ENCODE peak calls at places on chromosome 17, in four cellular contexts. K is mammary epithelial cell, A is foreskin fibroblast, B is fibroblast of lung. S is an unnamed sample.

GRCh38 chr17:57954421-57955182 is 610 bp downstream of the CUEDC1 start:
- DNase-seq in A (peak), K (no peak), B (peak), S (no peak)

GRCh38 chr17:66777689-66778225 is 57.2 kb upstream of the CACNG5 start:
- DNase-seq in B (peak), A (peak), K (no peak), S (peak)

GRCh38 chr17:54891176-54891821 is 9.4 kb upstream of the TOM1L1 start:
- DNase-seq in K (peak), B (peak), A (peak), S (peak)

GRCh38 chr17:35944151-35944550 is 638 bp upstream of the LYZL6 start:
- DNase-seq in K (no peak), B (no peak), A (no peak), S (no peak)

GRCh38 chr17:66240630-66241029 is 11.4 kb upstream of the APOH start:
- DNase-seq in A (peak), B (peak), K (peak), S (no peak)

GRCh38 chr17:69327060-69327831 is at the start of gene ABCA5:
- DNase-seq in A (peak), K (peak), B (peak), S (peak)

GRCh38 chr17:9208381-9208780 is 187.1 kb downstream of the NTN1 start:
- DNase-seq in B (no peak), K (no peak), A (no peak), S (no peak)

GRCh38 chr17:45296833-45297124 is 20.0 kb downstream of the MAP3K14 start:
- DNase-seq in A (no peak), B (no peak), K (no peak), S (no peak)

GRCh38 chr17:45019177-45019711 is 32.2 kb downstream of the DCAKD start:
- DNase-seq in K (no peak), B (peak), A (peak), S (no peak)

GRCh38 chr17:41687828-41688640 is 651 bp upstream of the EIF1 start:
- DNase-seq in K (peak), B (no peak), A (no peak), S (no peak)

GRCh38 chr17:9274119-9274445 is 252.8 kb downstream of the NTN1 start:
- DNase-seq in A (no peak), B (no peak), K (no peak), S (no peak)

GRCh38 chr17:80295146-80295545 is 34.5 kb downstream of the RNF213 start:
- DNase-seq in K (no peak), A (no peak), B (no peak), S (no peak)

GRCh38 chr17:78140169-78141051 is 5.8 kb upstream of the C17orf99 start:
- DNase-seq in B (peak), K (peak), A (peak), S (no peak)

GRCh38 chr17:41494524-41494923 is 4.8 kb upstream of the KRT36 start:
- DNase-seq in A (peak), B (peak), K (peak), S (no peak)

GRCh38 chr17:12089809-12090384 is 69.2 kb downstream of the MAP2K4 start:
- DNase-seq in K (peak), A (peak), B (peak), S (no peak)

GRCh38 chr17:79951361-79952264 is 84.1 kb downstream of the TBC1D16 start:
- DNase-seq in K (no peak), B (peak), A (peak), S (peak)

GRCh38 chr17:49498037-49498615 is 3.0 kb downstream of the NGFR start:
- DNase-seq in B (no peak), K (no peak), A (no peak), S (no peak)

GRCh38 chr17:75241996-75242460 is 19.4 kb downstream of the GGA3 start:
- DNase-seq in K (no peak), A (peak), B (peak), S (no peak)

GRCh38 chr17:82217530-82218204 is 5.0 kb upstream of the CCDC57 start:
- DNase-seq in K (peak), A (peak), B (peak), S (peak)

GRCh38 chr17:69898606-69899005 is 176.4 kb upstream of the KCNJ16 start:
- DNase-seq in K (no peak), B (no peak), A (no peak), S (no peak)

GRCh38 chr17:57453841-57454240 is 197.5 kb downstream of the MSI2 start:
- DNase-seq in K (no peak), A (no peak), B (no peak), S (no peak)

GRCh38 chr17:56026894-56027293 is 126.4 kb upstream of the ANKFN1 start:
- DNase-seq in A (no peak), B (no peak), K (no peak), S (no peak)

GRCh38 chr17:41301916-41302901 is at the start of gene KRTAP29-1:
- DNase-seq in A (no peak), K (no peak), B (no peak), S (no peak)

GRCh38 chr17:20993863-20994778 is 48.7 kb downstream of the USP22 start:
- DNase-seq in B (no peak), A (no peak), K (no peak), S (no peak)

GRCh38 chr17:74412581-74412980 is 19.3 kb upstream of the GPRC5C start:
- DNase-seq in K (no peak), B (no peak), A (no peak), S (no peak)

GRCh38 chr17:83009414-83010322 is 69.7 kb upstream of the METRNL start:
- DNase-seq in B (no peak), K (no peak), A (no peak), S (no peak)

GRCh38 chr17:78013683-78014467 is 55.4 kb downstream of the TNRC6C start:
- DNase-seq in B (peak), A (peak), K (peak), S (peak)

GRCh38 chr17:75752405-75753192 is 12.4 kb downstream of the GALK1 start:
- DNase-seq in K (no peak), B (no peak), A (no peak), S (no peak)

GRCh38 chr17:65064452-65065019 is 8.0 kb upstream of the GNA13 start:
- DNase-seq in K (peak), A (no peak), B (peak), S (no peak)

GRCh38 chr17:41638194-41638593 is 13.8 kb upstream of the KRT17 start:
- DNase-seq in A (no peak), K (no peak), B (no peak), S (no peak)

GRCh38 chr17:81414751-81415516 is 19.7 kb downstream of the BAHCC1 start:
- DNase-seq in A (no peak), K (no peak), B (no peak), S (no peak)

GRCh38 chr17:35022536-35023063 is 40.9 kb downstream of the RFFL start:
- DNase-seq in A (peak), K (peak), B (peak), S (peak)

GRCh38 chr17:81020767-81021497 is 14.0 kb upstream of the BAIAP2 start:
- DNase-seq in K (no peak), A (no peak), B (peak), S (no peak)

GRCh38 chr17:36592316-36592710 is 634 bp downstream of the DHRS11 start:
- DNase-seq in K (no peak), A (no peak), B (peak), S (no peak)

GRCh38 chr17:1720856-1721386 is 3.6 kb upstream of the WDR81 start:
- DNase-seq in A (peak), K (peak), B (peak), S (no peak)

GRCh38 chr17:11598274-11599221 is at the start of gene DNAH9:
- DNase-seq in A (peak), B (peak), K (peak), S (peak)

GRCh38 chr17:80633197-80633596 is 88.6 kb downstream of the RPTOR start:
- DNase-seq in B (no peak), A (no peak), K (no peak), S (no peak)

GRCh38 chr17:43324205-43324893 is 74.4 kb upstream of the ARL4D start:
- DNase-seq in A (no peak), K (no peak), B (no peak), S (no peak)
- TF ChIP-seq CTCF in A (no peak), K (peak), B (peak), S (peak)

GRCh38 chr17:6388416-6388815 is 46.5 kb downstream of the AIPL1 start:
- DNase-seq in B (no peak), K (no peak), A (no peak), S (no peak)

GRCh38 chr17:6394055-6394454 is 40.9 kb downstream of the AIPL1 start:
- DNase-seq in K (no peak), A (no peak), B (no peak), S (no peak)

GRCh38 chr17:6387858-6388257 is 47.1 kb downstream of the AIPL1 start:
- DNase-seq in A (no peak), B (no peak), K (no peak), S (no peak)

GRCh38 chr17:6393368-6393952 is 41.5 kb downstream of the AIPL1 start:
- DNase-seq in A (no peak), K (no peak), B (no peak), S (no peak)

GRCh38 chr17:6392609-6393367 is 42.1 kb downstream of the AIPL1 start:
- DNase-seq in B (peak), K (no peak), A (no peak), S (no peak)
- TF ChIP-seq CTCF in B (no peak), K (no peak), A (no peak), S (no peak)

GRCh38 chr17:43410557-43411368 is 12.0 kb downstream of the ARL4D start:
- DNase-seq in A (no peak), K (no peak), B (no peak), S (no peak)
- TF ChIP-seq CTCF in A (no peak), K (no peak), B (no peak), S (no peak)

DNA sequence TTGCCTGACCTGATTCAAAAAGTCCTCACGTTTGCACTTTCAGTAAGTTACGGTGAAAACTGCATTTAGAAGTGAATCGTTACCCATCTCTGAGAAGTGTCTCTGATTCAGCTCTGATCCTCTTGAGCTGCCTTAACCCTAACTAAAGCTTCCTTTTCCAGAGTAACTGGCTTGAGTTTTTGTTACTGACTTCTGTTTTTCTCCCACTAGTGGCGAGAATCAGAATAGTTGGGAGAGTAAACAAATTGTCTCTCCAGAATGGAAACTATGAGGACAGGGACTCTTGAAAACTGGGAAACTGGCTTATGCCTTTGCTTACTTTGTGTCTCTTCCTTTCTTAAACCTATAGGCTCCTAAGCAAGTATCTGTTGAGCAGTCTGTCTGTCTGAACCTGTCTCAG is 31.3 kb upstream of the KPNB1 start:
- DNase-seq in A (no peak), B (no peak), K (no peak), S (peak)
- TF ChIP-seq CTCF in A (peak), B (peak), K (peak), S (peak)

GRCh38 chr17:48066192-48066591 is 18.0 kb downstream of the NFE2L1 start:
- DNase-seq in K (no peak), B (no peak), A (no peak), S (no peak)

GRCh38 chr17:48067245-48067644 is 19.1 kb downstream of the NFE2L1 start:
- DNase-seq in B (no peak), K (no peak), A (no peak), S (no peak)

GRCh38 chr17:48068491-48068961 is 20.4 kb downstream of the NFE2L1 start:
- DNase-seq in K (no peak), A (peak), B (peak), S (no peak)

GRCh38 chr17:48064638-48065037 is 16.5 kb downstream of the NFE2L1 start:
- DNase-seq in A (no peak), B (no peak), K (no peak), S (no peak)

DNA sequence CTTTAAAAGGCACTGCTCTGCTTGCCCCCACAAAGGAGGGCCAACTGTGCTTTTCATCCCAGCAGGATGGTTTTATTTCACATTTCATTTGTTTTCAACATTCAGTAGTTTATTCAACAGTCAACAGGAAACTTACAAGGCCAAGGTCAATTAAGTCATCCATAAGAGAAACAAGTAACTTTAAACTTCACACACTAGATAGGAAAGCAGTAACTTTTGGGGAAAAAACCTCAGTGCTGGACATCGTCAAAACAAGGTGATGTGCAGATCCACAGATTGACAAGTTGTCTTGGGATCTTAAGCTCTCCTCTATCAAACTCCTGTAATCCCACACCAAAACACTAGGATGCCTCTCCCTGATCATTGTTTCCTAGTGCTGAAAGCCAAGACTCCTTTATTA is 18.5 kb downstream of the NFE2L1 start:
- DNase-seq in K (no peak), B (no peak), A (no peak), S (no peak)
- TF ChIP-seq CTCF in K (no peak), B (peak), A (no peak), S (no peak)

GRCh38 chr17:5122586-5123342 is 6.9 kb downstream of the USP6 start:
- DNase-seq in K (no peak), B (no peak), A (no peak), S (no peak)
- TF ChIP-seq CTCF in K (no peak), B (no peak), A (no peak), S (no peak)

GRCh38 chr17:29158096-29158495 is 22.1 kb downstream of the MYO18A start:
- DNase-seq in A (no peak), K (no peak), B (no peak), S (peak)
- TF ChIP-seq CTCF in A (no peak), K (no peak), B (no peak), S (no peak)

GRCh38 chr17:32876414-32877163 is at the start of gene MYO1D:
- DNase-seq in K (peak), A (no peak), B (no peak), S (no peak)
- TF ChIP-seq CTCF in K (peak), A (peak), B (no peak), S (peak)

GRCh38 chr17:68057531-68057952 is 22.0 kb downstream of the KPNA2 start:
- DNase-seq in K (no peak), B (no peak), A (no peak), S (no peak)
- TF ChIP-seq CTCF in K (peak), B (peak), A (peak), S (peak)